ENCODE peak calls at places on chromosomes 7 and 10, in six cellular contexts. L, Y, U, D, N and K are unnamed samples.

GRCh38 chr7:35968140-35968940 is 167.5 kb downstream of the SEPTIN7 start:
- DNase-seq in L (no peak), U (no peak), N (no peak), D (no peak), Y (no peak), K (no peak)

GRCh38 chr10:116049158-116049557 is 223.8 kb downstream of the GFRA1 start:
- DNase-seq in U (no peak), L (no peak), D (no peak), Y (no peak), N (no peak), K (no peak)

GRCh38 chr10:19848226-19848950 is 32.2 kb downstream of the PLXDC2 start:
- DNase-seq in U (no peak), N (no peak), D (no peak), L (no peak), Y (no peak), K (no peak)

GRCh38 chr7:114973147-114973546 is 51.3 kb downstream of the MDFIC start:
- DNase-seq in D (no peak), L (peak), U (peak), Y (no peak), N (no peak), K (peak)

GRCh38 chr10:32577448-32577847 is 131.5 kb downstream of the CCDC7 start:
- DNase-seq in N (no peak), Y (no peak), U (peak), L (peak), D (no peak), K (no peak)

GRCh38 chr7:5776894-5777645 is 4.4 kb downstream of the RNF216 start:
- DNase-seq in Y (no peak), U (no peak), N (no peak), D (no peak), L (no peak), K (no peak)

GRCh38 chr7:157570531-157571200 is 233.9 kb downstream of the DNAJB6 start:
- DNase-seq in D (no peak), Y (no peak), N (no peak), U (peak), L (no peak), K (peak)

GRCh38 chr10:104614245-104614831 is 26.8 kb upstream of the SORCS3 start:
- DNase-seq in Y (no peak), N (no peak), L (peak), D (no peak), U (peak), K (peak)

DNA sequence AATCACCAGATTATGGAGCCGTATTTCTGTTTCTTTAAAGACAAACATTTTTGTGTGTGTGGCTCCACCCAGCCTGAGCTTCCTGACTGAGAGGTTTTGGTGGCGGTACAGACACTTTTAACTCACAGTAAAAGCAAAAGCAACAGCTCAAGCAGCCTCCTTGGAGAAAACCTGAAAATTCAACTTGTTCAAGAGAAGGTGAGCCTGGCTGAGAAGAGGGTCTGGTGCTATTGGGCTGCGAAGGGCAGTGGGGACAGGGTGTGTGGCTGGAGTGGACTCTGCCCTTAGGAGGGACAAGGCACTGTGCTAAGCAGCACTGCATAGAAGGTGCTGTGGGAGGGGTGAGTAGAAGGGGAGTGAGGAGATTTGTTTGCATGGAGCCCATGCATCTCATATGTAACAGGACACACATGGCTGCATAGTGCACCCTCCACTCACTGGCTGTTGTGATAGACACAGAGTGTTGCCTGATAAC is at the start of gene GIMAP7:
- DNase-seq in L (no peak), Y (peak), N (no peak), U (no peak), D (no peak), K (no peak)
- H3K4me3 ChIP-seq in L (no peak), Y (peak), N (peak), U (no peak), D (no peak), K (no peak)

GRCh38 chr7:112452102-112452888 is 2.0 kb downstream of the IFRD1 start:
- DNase-seq in U (peak), L (peak), D (no peak), Y (no peak), N (peak), K (peak)
- TF ChIP-seq CTCF in U (no peak), L (peak), D (peak), Y (no peak), N (no peak), K (peak)

GRCh38 chr7:16466087-16466472 is 542 bp upstream of the SOSTDC1 start:
- DNase-seq in L (no peak), Y (no peak), N (no peak), U (no peak), D (no peak), K (no peak)
- H3K4me3 ChIP-seq in L (peak), Y (no peak), N (peak), U (peak), D (peak), K (peak)

GRCh38 chr7:125256446-125256845 is 326.8 kb upstream of the POT1 start:
- DNase-seq in D (no peak), U (no peak), L (no peak), Y (no peak), N (no peak), K (no peak)
- TF ChIP-seq CTCF in D (no peak), U (no peak), L (no peak), Y (no peak), N (no peak), K (no peak)

DNA sequence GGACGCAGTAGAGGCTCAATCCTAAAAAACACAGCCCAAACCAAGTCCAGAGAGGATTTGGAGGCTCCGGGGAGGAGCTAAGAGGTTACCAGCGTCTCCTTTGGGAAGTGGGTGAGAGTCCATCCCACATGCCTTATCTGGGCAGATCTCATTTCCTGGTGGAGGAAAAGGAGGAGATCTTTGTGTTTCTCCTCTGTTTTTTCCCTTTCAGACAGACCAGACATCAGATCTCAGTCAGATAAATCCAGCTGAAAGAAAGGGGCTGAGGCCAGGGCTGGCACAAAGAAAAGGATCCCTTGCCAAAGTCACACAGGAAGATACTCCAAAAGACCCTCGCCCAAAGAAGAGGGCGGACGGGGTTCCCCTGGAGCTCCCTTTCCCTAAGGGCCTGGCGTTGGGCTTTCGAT is 58.3 kb upstream of the COMTD1 start:
- DNase-seq in N (no peak), D (no peak), Y (no peak), L (peak), U (peak), K (peak)
- H3K4me3 ChIP-seq in N (peak), D (no peak), Y (no peak), L (no peak), U (peak), K (no peak)

DNA sequence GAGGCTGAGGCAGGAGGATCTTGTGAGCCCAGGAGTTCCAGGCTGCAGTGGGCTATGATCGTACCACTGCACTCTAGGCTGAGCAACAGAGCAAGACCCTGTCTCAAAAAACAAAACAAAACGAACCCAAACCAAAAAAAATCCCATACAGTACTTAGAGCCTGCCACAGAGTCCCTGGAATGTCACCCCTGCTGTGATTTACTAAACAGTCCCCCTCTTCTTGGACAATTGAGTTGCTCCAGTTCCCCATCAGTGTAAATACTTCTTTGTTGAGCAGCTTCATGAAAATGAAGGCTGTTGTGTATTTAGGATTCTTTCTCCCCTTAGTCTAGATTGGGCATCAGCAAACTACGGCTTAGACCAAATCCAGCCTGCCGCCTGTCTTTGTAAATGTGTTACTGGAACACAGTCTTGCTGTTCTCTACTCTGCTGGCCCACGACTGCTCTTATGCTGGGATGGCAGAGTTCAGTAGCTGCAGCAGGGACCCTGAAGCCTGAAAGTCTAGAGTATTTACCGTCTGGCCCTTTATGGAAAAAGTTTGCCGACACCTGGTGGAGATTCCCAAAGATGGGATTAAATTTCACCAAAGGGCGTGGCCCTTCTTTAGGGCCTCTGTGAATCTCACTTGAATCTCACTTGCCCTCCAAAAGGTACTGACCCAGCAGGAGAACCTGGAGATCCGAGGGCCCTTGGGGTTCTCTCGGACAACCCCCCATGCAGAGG is 57.8 kb downstream of the PALD1 start:
- DNase-seq in L (no peak), N (no peak), U (peak), D (no peak), Y (no peak), K (no peak)
- TF ChIP-seq CTCF in L (no peak), N (no peak), U (peak), D (peak), Y (no peak), K (peak)